ENCODE peak calls at places on chromosome 14, in nine cellular contexts. T is IMR-90, N is WERI-Rb-1, X is suprapubic skin, I is DND-41, K is OCI-LY7, W is RWPE1, M is cardiac fibroblast, V is NB4. O is an unnamed sample.

GRCh38 chr14:50620341-50620740 is 47.8 kb downstream of the SAV1 start:
- DNase-seq in X (no peak), K (no peak), W (peak), V (no peak), T (peak), M (no peak), N (no peak), I (no peak), O (no peak)

GRCh38 chr14:81766597-81766996 is 232.9 kb upstream of the SEL1L start:
- DNase-seq in N (no peak), K (no peak), V (peak), T (no peak), M (no peak), I (no peak), W (no peak), X (no peak), O (no peak)

GRCh38 chr14:52974406-52974805 is 23.6 kb upstream of the FERMT2 start:
- DNase-seq in M (no peak), X (no peak), T (peak), W (no peak), V (no peak), I (no peak), K (no peak), N (no peak), O (no peak)

GRCh38 chr14:81416233-81416927 is 16.3 kb upstream of the STON2 start:
- DNase-seq in X (no peak), I (no peak), K (no peak), T (no peak), V (peak), W (no peak), M (no peak), N (no peak), O (no peak)

GRCh38 chr14:55333785-55334485 is 62.7 kb downstream of the FBXO34 start:
- DNase-seq in W (no peak), V (no peak), T (peak), I (no peak), X (no peak), N (no peak), K (no peak), M (no peak), O (no peak)

GRCh38 chr14:25050494-25051170 is 685 bp upstream of the STXBP6 start:
- DNase-seq in N (no peak), V (no peak), M (peak), W (no peak), I (no peak), X (no peak), K (no peak), T (peak), O (no peak)

GRCh38 chr14:104697317-104697703 is 7.9 kb downstream of the INF2 start:
- DNase-seq in X (no peak), T (no peak), N (no peak), V (no peak), I (no peak), M (no peak), W (no peak), K (no peak), O (no peak)

GRCh38 chr14:85535916-85536834 is 6.2 kb downstream of the FLRT2 start:
- DNase-seq in X (no peak), N (no peak), I (no peak), M (peak), K (no peak), T (peak), V (peak), W (peak), O (no peak)

GRCh38 chr14:58327019-58327418 is 28.7 kb downstream of the ARID4A start:
- DNase-seq in W (no peak), N (no peak), K (no peak), I (no peak), X (no peak), M (no peak), T (no peak), V (no peak), O (no peak)

GRCh38 chr14:68405959-68406358 is 386.9 kb downstream of the ZFP36L1 start:
- DNase-seq in X (no peak), K (no peak), I (no peak), M (no peak), T (peak), W (no peak), N (no peak), V (no peak), O (no peak)

GRCh38 chr14:68409355-68409754 is 383.5 kb downstream of the ZFP36L1 start:
- DNase-seq in I (no peak), K (no peak), N (no peak), T (no peak), W (no peak), M (peak), X (no peak), V (no peak), O (no peak)

GRCh38 chr14:68407275-68407674 is 385.6 kb downstream of the ZFP36L1 start:
- DNase-seq in N (no peak), K (no peak), V (no peak), T (peak), M (no peak), X (no peak), I (no peak), W (no peak), O (no peak)

GRCh38 chr14:68407838-68408237 is 385.0 kb downstream of the ZFP36L1 start:
- DNase-seq in K (no peak), N (no peak), T (no peak), X (no peak), I (no peak), W (no peak), M (no peak), V (no peak), O (no peak)

GRCh38 chr14:68408680-68409079 is 384.2 kb downstream of the ZFP36L1 start:
- DNase-seq in I (no peak), X (no peak), N (no peak), T (peak), W (no peak), M (no peak), V (peak), K (peak), O (no peak)
- TF ChIP-seq CTCF in I (peak), X (no peak), N (peak), T (peak), W (no peak), M (peak), V (no peak), K (peak), O (no peak)

GRCh38 chr14:64772394-64772950 is 68.2 kb downstream of the PLEKHG3 start:
- DNase-seq in W (no peak), K (no peak), X (no peak), M (no peak), I (no peak), T (no peak), N (peak), V (no peak), O (no peak)
- TF ChIP-seq CTCF in W (no peak), K (no peak), X (no peak), M (no peak), I (no peak), T (no peak), N (peak), V (no peak), O (peak)

GRCh38 chr14:91140672-91141071 is 26.8 kb downstream of the DGLUCY start:
- DNase-seq in W (peak), M (peak), X (no peak), K (peak), N (peak), V (no peak), T (no peak), I (no peak), O (no peak)
- TF ChIP-seq CTCF in W (no peak), M (peak), X (no peak), K (peak), N (peak), V (no peak), T (peak), I (peak), O (peak)

GRCh38 chr14:77257700-77258099 is 13.3 kb downstream of the NGB start:
- DNase-seq in I (no peak), W (no peak), V (no peak), M (no peak), K (no peak), N (no peak), X (no peak), T (no peak), O (no peak)
- TF ChIP-seq CTCF in I (no peak), W (no peak), V (no peak), M (no peak), K (no peak), N (no peak), X (no peak), T (no peak), O (no peak)

GRCh38 chr14:59912443-59912842 is 7.5 kb upstream of the LRRC9 start:
- DNase-seq in N (no peak), I (no peak), K (no peak), M (no peak), X (no peak), W (no peak), V (no peak), T (no peak), O (no peak)
- TF ChIP-seq CTCF in N (no peak), I (no peak), K (no peak), M (no peak), X (no peak), W (no peak), V (no peak), T (no peak), O (no peak)

DNA sequence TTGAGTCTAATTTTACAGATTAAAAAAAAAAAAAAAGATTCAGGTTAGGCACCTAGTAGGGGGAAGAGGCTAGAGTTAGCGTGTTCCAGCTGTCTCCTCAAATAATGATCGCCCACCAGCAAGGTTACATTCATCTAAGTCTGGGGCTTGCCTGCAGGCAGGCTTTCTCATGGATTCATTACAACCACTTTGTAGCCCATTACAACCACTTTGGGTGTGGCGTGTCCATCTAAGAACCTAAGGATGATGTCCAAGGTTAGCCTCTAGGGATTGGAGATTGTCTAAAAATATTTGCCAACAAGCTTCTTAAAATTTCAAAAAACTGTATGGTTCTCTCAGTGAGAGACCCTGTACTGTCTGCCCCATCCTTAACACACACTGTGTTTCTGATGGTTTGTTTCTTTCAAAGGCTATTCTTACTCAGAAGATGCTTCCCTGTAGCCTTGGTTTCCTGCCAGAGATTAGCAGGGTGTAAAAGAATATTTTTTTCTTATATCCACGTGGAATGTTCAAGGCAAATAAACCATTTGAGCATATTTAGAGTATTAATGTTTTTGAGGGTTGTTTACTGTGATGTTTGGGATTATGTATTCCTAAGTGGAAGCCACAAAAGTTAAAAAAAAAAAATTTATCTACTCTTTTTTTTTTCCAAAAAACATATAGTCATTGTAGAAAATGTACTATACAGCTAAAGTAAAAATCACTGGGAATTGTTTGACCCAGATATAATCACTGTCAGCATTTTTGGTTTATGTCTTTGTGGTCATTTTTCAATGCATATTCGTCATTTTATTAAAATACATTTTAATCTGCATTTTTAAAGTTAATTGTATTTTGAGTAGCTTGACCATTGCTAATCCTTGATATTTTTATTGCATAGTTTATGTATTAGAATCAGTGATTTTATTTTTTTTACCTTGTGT is 1.7 kb downstream of the DYNC1H1 start:
- DNase-seq in W (no peak), T (no peak), V (no peak), N (no peak), X (no peak), M (peak), I (no peak), K (peak), O (no peak)
- TF ChIP-seq CTCF in W (no peak), T (no peak), V (no peak), N (no peak), X (no peak), M (no peak), I (no peak), K (no peak), O (no peak)

GRCh38 chr14:36105401-36105800 is 71.1 kb downstream of the PTCSC3 start:
- DNase-seq in T (no peak), K (no peak), I (no peak), V (peak), X (no peak), W (peak), M (no peak), N (no peak), O (no peak)
- TF ChIP-seq CTCF in T (peak), K (peak), I (peak), V (peak), X (no peak), W (no peak), M (no peak), N (no peak), O (peak)

O was measured in osteocyte.